ENCODE peak calls at places on chromosomes 1 and 21, in eight cellular contexts. I, O, G, V, T, X, R and L are unnamed samples.

GRCh38 chr1:110421159-110421777 is 13.8 kb upstream of the LAMTOR5 start:
- DNase-seq in T (no peak), V (no peak), R (no peak), G (no peak), O (no peak), X (no peak), I (peak), L (no peak)

GRCh38 chr1:72848997-72849396 is 566.7 kb upstream of the NEGR1 start:
- DNase-seq in O (no peak), V (no peak), R (no peak), X (no peak), G (no peak), T (no peak), I (no peak), L (no peak)

GRCh38 chr21:39852021-39852721 is 15.1 kb upstream of the PCP4 start:
- DNase-seq in V (no peak), G (no peak), T (no peak), O (no peak), I (peak), R (no peak), X (no peak), L (peak)

GRCh38 chr1:209434066-209434465 is 149.4 kb upstream of the CAMK1G start:
- DNase-seq in G (no peak), T (no peak), I (peak), O (no peak), V (no peak), R (no peak), X (no peak), L (no peak)

GRCh38 chr1:87805661-87806376 is 477.1 kb downstream of the LMO4 start:
- DNase-seq in X (no peak), G (no peak), T (no peak), I (peak), O (no peak), V (no peak), R (no peak), L (no peak)

GRCh38 chr1:43774359-43774758 is 67.0 kb downstream of the ST3GAL3 start:
- DNase-seq in O (no peak), V (no peak), R (no peak), G (no peak), X (no peak), T (no peak), I (peak), L (no peak)

GRCh38 chr21:33762798-33763572 is 120.7 kb downstream of the ITSN1 start:
- DNase-seq in O (no peak), T (no peak), V (no peak), X (no peak), I (peak), R (no peak), G (no peak), L (no peak)

GRCh38 chr1:3283849-3284248 is 170.6 kb upstream of the ARHGEF16 start:
- DNase-seq in R (peak), G (no peak), V (peak), X (no peak), I (peak), O (no peak), T (no peak), L (no peak)

GRCh38 chr1:87100271-87100670 is 185.8 kb downstream of the HS2ST1 start:
- DNase-seq in R (no peak), O (no peak), G (no peak), V (no peak), X (no peak), T (no peak), I (no peak), L (no peak)

GRCh38 chr1:110424699-110425098 is 17.2 kb upstream of the LAMTOR5 start:
- DNase-seq in I (peak), V (no peak), G (no peak), T (no peak), R (no peak), X (no peak), O (no peak), L (no peak)

GRCh38 chr1:8202182-8202905 is 115.6 kb upstream of the SLC45A1 start:
- DNase-seq in G (peak), O (no peak), X (no peak), T (peak), I (peak), R (no peak), V (no peak), L (peak)

GRCh38 chr1:211675230-211676105 is at the start of gene NEK2:
- DNase-seq in R (peak), T (peak), X (peak), V (peak), I (peak), G (peak), O (peak), L (peak)

GRCh38 chr21:46098303-46099141 is 610 bp downstream of the COL6A2 start:
- DNase-seq in X (no peak), V (no peak), T (peak), R (peak), I (peak), G (no peak), O (no peak), L (no peak)

GRCh38 chr21:41678944-41679343 is 87.9 kb downstream of the RIPK4 start:
- DNase-seq in O (peak), R (peak), X (no peak), G (peak), V (peak), T (peak), I (peak), L (peak)

GRCh38 chr1:209150114-209150513 is 433.4 kb upstream of the CAMK1G start:
- DNase-seq in O (no peak), T (no peak), V (no peak), X (no peak), G (peak), I (peak), R (peak), L (no peak)

GRCh38 chr21:29309703-29310102 is 11.0 kb downstream of the BACH1 start:
- DNase-seq in R (no peak), G (no peak), O (no peak), T (no peak), I (no peak), X (no peak), V (no peak), L (no peak)

GRCh38 chr1:201362906-201363305 is 14.6 kb downstream of the TNNT2 start:
- DNase-seq in O (no peak), T (no peak), X (no peak), V (no peak), R (no peak), I (no peak), G (no peak), L (no peak)